ENCODE peak calls at places on chromosomes 4 and X, in eight cellular contexts. T, H, K, L, J, N, Z and O are unnamed samples.

GRCh38 chr4:26069218-26069617 is 155.2 kb downstream of the SMIM20 start:
- DNase-seq in J (peak), T (no peak), H (peak), Z (peak), K (no peak), N (no peak), L (peak), O (peak)

GRCh38 chr4:129437347-129437746 is 341.4 kb downstream of the C4orf33 start:
- DNase-seq in N (no peak), Z (no peak), T (no peak), L (no peak), H (no peak), K (no peak), J (no peak), O (no peak)

GRCh38 chrX:53930513-53931380 is 113.5 kb downstream of the PHF8 start:
- DNase-seq in T (no peak), L (peak), J (peak), K (no peak), Z (no peak), H (no peak), N (no peak), O (no peak)

GRCh38 chr4:88803600-88804096 is 106.0 kb upstream of the NAP1L5 start:
- DNase-seq in H (no peak), J (peak), N (no peak), K (no peak), T (no peak), L (peak), Z (peak), O (no peak)

GRCh38 chr4:113355550-113356371 is 306.3 kb downstream of the ANK2 start:
- DNase-seq in T (peak), K (no peak), N (peak), L (peak), H (peak), Z (peak), J (peak), O (peak)

GRCh38 chrX:105299286-105299685 is 78.8 kb upstream of the TEX13A start:
- DNase-seq in H (no peak), J (no peak), K (no peak), T (no peak), N (no peak), Z (no peak), L (no peak), O (no peak)

GRCh38 chr4:170011921-170012628 is 14.1 kb downstream of the MFAP3L start:
- DNase-seq in J (no peak), H (no peak), K (peak), T (no peak), Z (no peak), L (no peak), N (no peak), O (peak)

GRCh38 chr4:13984996-13985780 is 357.7 kb upstream of the BOD1L1 start:
- DNase-seq in Z (no peak), J (peak), K (no peak), T (no peak), N (no peak), L (peak), H (no peak), O (no peak)

GRCh38 chr4:82437285-82438005 is 7.1 kb downstream of the ENOPH1 start:
- DNase-seq in K (no peak), J (no peak), L (peak), T (no peak), N (no peak), H (no peak), Z (no peak), O (no peak)

GRCh38 chr4:99079625-99080295 is 8.8 kb downstream of the ADH5 start:
- DNase-seq in L (no peak), N (no peak), H (no peak), J (no peak), K (no peak), Z (no peak), T (no peak), O (no peak)

GRCh38 chrX:129779747-129780146 is at the start of gene SASH3:
- DNase-seq in H (no peak), L (no peak), Z (peak), K (peak), T (no peak), J (no peak), N (peak), O (peak)

GRCh38 chr4:132572210-132572609 is 576.9 kb upstream of the PCDH10 start:
- DNase-seq in H (no peak), L (no peak), K (no peak), Z (no peak), J (peak), T (no peak), N (no peak), O (no peak)

GRCh38 chrX:83022020-83022419 is 486.1 kb upstream of the POU3F4 start:
- DNase-seq in N (no peak), J (peak), H (peak), K (no peak), T (no peak), Z (no peak), L (peak), O (no peak)

GRCh38 chrX:68498508-68499379 is at the start of gene YIPF6:
- DNase-seq in Z (peak), J (peak), L (peak), N (peak), T (peak), K (peak), H (peak), O (peak)

GRCh38 chr4:79147251-79147650 is 178.6 kb downstream of the NAA11 start:
- DNase-seq in J (no peak), N (no peak), L (no peak), Z (no peak), H (no peak), T (no peak), K (no peak), O (no peak)

GRCh38 chrX:153862369-153863250 is 23.4 kb downstream of the L1CAM start:
- DNase-seq in Z (peak), J (no peak), N (no peak), T (no peak), L (no peak), K (no peak), H (no peak), O (no peak)

GRCh38 chrX:154991039-154991438 is 31.5 kb downstream of the F8 start:
- DNase-seq in K (no peak), H (no peak), L (no peak), T (no peak), J (no peak), N (no peak), Z (no peak), O (no peak)

GRCh38 chr4:163482197-163482596 is 8.6 kb upstream of the TKTL2 start:
- DNase-seq in L (no peak), H (no peak), N (no peak), K (no peak), Z (no peak), T (no peak), J (no peak), O (no peak)

GRCh38 chr4:183441276-183441675 is 3.2 kb upstream of the CDKN2AIP start:
- DNase-seq in L (no peak), T (no peak), H (no peak), K (no peak), Z (no peak), N (no peak), J (no peak), O (no peak)

GRCh38 chrX:26915064-26915463 is 548.1 kb downstream of the PPP4R3C start:
- DNase-seq in H (no peak), Z (no peak), N (no peak), K (no peak), T (no peak), L (peak), J (peak), O (no peak)

GRCh38 chr4:81632581-81633247 is 161.0 kb upstream of the RASGEF1B start:
- DNase-seq in L (peak), Z (no peak), J (peak), N (no peak), K (no peak), H (no peak), T (no peak), O (no peak)

GRCh38 chr4:57136281-57136680 is 26.1 kb upstream of the IGFBP7 start:
- DNase-seq in H (no peak), L (peak), N (no peak), K (no peak), Z (no peak), J (peak), T (no peak), O (no peak)

GRCh38 chr4:44446801-44447562 is 1.6 kb downstream of the KCTD8 start:
- DNase-seq in L (no peak), Z (peak), K (no peak), N (no peak), T (no peak), J (no peak), H (peak), O (no peak)

GRCh38 chrX:130669233-130669632 is 233.8 kb downstream of the ENOX2 start:
- DNase-seq in H (no peak), N (no peak), J (peak), K (no peak), Z (no peak), L (peak), T (no peak), O (no peak)

GRCh38 chrX:47815901-47816845 is 20.5 kb upstream of the ZNF81 start:
- DNase-seq in L (peak), T (no peak), J (peak), N (no peak), H (peak), Z (no peak), K (no peak), O (peak)

GRCh38 chr4:78379991-78380739 is 171.4 kb upstream of the ANXA3 start:
- DNase-seq in K (no peak), L (peak), H (no peak), J (no peak), Z (no peak), N (no peak), T (no peak), O (no peak)

GRCh38 chr4:84232311-84233095 is 266.6 kb downstream of the NKX6-1 start:
- DNase-seq in J (no peak), Z (no peak), H (no peak), K (no peak), L (no peak), T (no peak), N (no peak), O (no peak)